ENCODE peak calls at places on chromosomes 3 and 15, in seven cellular contexts. F is foreskin fibroblast, W is GM12865, I is IMR-90, X is astrocyte, M is tibial artery, T is left ventricle myocardium inferior. A is an unnamed sample.

GRCh38 chr15:78064544-78064943 is 13.0 kb downstream of the TBC1D2B start:
- DNase-seq in F (no peak), W (no peak), I (peak; percentile 51), X (peak; percentile 15), M (no peak), T (no peak), A (no peak)

GRCh38 chr15:77180757-77181156 is 109.8 kb upstream of the TSPAN3 start:
- DNase-seq in F (peak; percentile 38), W (no peak), I (peak; percentile 73), X (no peak), M (no peak), T (no peak), A (no peak)

GRCh38 chr3:169345662-169346331 is 317.7 kb downstream of the MECOM start:
- DNase-seq in F (no peak), W (no peak), I (no peak), X (no peak), M (no peak), T (no peak), A (no peak)

GRCh38 chr15:74252291-74253080 is 16.4 kb downstream of the CCDC33 start:
- DNase-seq in F (no peak), W (no peak), I (peak; percentile 67), X (peak; percentile 9), M (no peak), T (no peak), A (no peak)

GRCh38 chr15:73912030-73912596 is 14.1 kb upstream of the LOXL1 start:
- DNase-seq in F (no peak), W (no peak), I (no peak), X (no peak), M (no peak), T (no peak), A (no peak)

GRCh38 chr15:73602444-73602843 is 30.7 kb downstream of the NPTN start:
- DNase-seq in F (no peak), W (no peak), I (no peak), X (no peak), M (no peak), T (no peak), A (no peak)

GRCh38 chr3:16583551-16583950 is 21.7 kb downstream of the DAZL start:
- DNase-seq in F (no peak), W (no peak), I (no peak), X (no peak), M (no peak), T (no peak), A (no peak)

GRCh38 chr3:100040846-100041245 is 73.5 kb downstream of the FILIP1L start:
- DNase-seq in F (peak; percentile 48), W (no peak), I (peak; percentile 80), X (peak; percentile 87), M (no peak), T (no peak), A (no peak)

GRCh38 chr15:73947651-73948050 is 21.4 kb downstream of the LOXL1 start:
- DNase-seq in F (no peak), W (no peak), I (no peak), X (no peak), M (no peak), T (peak; percentile 5), A (no peak)

GRCh38 chr15:85589873-85590272 is 204.9 kb downstream of the KLHL25 start:
- DNase-seq in F (peak; percentile 51), W (no peak), I (peak; percentile 79), X (peak; percentile 70), M (no peak), T (no peak), A (no peak)

GRCh38 chr3:126419151-126419703 is 24.5 kb downstream of the CFAP100 start:
- DNase-seq in F (no peak), W (no peak), I (no peak), X (no peak), M (no peak), T (no peak), A (no peak)

GRCh38 chr3:73623996-73624362 is 762 bp downstream of the PDZRN3 start:
- DNase-seq in F (peak; percentile 87), W (no peak), I (peak; percentile 85), X (peak; percentile 71), M (peak; percentile 35), T (peak; percentile 52), A (peak; percentile 41)

GRCh38 chr3:127489357-127489756 is 101.2 kb downstream of the TPRA1 start:
- DNase-seq in F (no peak), W (no peak), I (no peak), X (no peak), M (no peak), T (no peak), A (no peak)

GRCh38 chr3:9340450-9341009 is 22.3 kb upstream of the THUMPD3 start:
- DNase-seq in F (peak; percentile 82), W (no peak), I (peak; percentile 93), X (peak; percentile 85), M (no peak), T (no peak), A (no peak)

GRCh38 chr3:59726279-59726678 is 676.5 kb upstream of the CFAP20DC start:
- DNase-seq in F (no peak), W (peak; percentile 31), I (no peak), X (no peak), M (no peak), T (no peak), A (no peak)

GRCh38 chr3:71171246-71171645 is 412.3 kb downstream of the FOXP1 start:
- DNase-seq in F (no peak), W (no peak), I (no peak), X (no peak), M (no peak), T (no peak), A (no peak)

GRCh38 chr3:153624310-153625030 is 462.4 kb downstream of the RAP2B start:
- DNase-seq in F (no peak), W (peak; percentile 19), I (no peak), X (no peak), M (no peak), T (no peak), A (no peak)

GRCh38 chr3:149831321-149831720 is 18.3 kb downstream of the RNF13 start:
- DNase-seq in F (no peak), W (no peak), I (no peak), X (no peak), M (no peak), T (no peak), A (no peak)

GRCh38 chr3:60598668-60599067 is 652.6 kb downstream of the FHIT start:
- DNase-seq in F (no peak), W (no peak), I (no peak), X (no peak), M (no peak), T (no peak), A (no peak)

GRCh38 chr15:71567173-71567572 is 243.2 kb upstream of the NR2E3 start:
- DNase-seq in F (no peak), W (no peak), I (no peak), X (no peak), M (no peak), T (no peak), A (no peak)

GRCh38 chr15:71565636-71566160 is 244.7 kb upstream of the NR2E3 start:
- DNase-seq in F (no peak), W (no peak), I (no peak), X (no peak), M (no peak), T (no peak), A (no peak)

GRCh38 chr15:71566226-71566625 is 244.1 kb upstream of the NR2E3 start:
- DNase-seq in F (no peak), W (no peak), I (no peak), X (no peak), M (no peak), T (no peak), A (no peak)

GRCh38 chr15:71564217-71564616 is 246.1 kb upstream of the NR2E3 start:
- DNase-seq in F (no peak), W (no peak), I (no peak), X (no peak), M (no peak), T (no peak), A (no peak)

DNA sequence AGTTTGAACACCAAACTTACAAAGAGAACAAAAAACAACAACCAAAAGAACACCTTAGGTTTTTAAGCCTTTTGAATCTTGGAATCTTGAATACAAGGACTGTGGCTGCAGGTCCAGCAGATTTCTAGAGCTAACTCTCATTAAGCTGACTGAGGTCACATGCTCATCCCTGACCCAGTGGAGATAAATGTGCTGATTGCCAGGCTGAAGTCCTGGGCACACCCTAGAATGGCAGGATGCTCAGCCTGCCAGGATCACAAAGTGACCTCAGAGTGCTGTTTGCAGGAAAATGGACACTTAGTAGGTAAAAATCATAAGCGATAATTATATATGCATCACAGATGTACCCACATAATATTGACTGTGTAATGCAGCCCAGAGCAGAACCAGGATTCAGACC is 245.3 kb upstream of the NR2E3 start:
- DNase-seq in F (no peak), W (no peak), I (no peak), X (no peak), M (no peak), T (no peak), A (no peak)
- TF ChIP-seq CTCF in F (no peak), W (no peak), I (no peak), X (no peak), M (no peak), T (no peak), A (no peak)

GRCh38 chr15:93331545-93332117 is 242.6 kb upstream of the RGMA start:
- DNase-seq in F (no peak), W (no peak), I (no peak), X (no peak), M (no peak), T (no peak), A (no peak)

GRCh38 chr15:93330862-93331544 is 242.0 kb upstream of the RGMA start:
- DNase-seq in F (no peak), W (no peak), I (no peak), X (no peak), M (no peak), T (no peak), A (no peak)

GRCh38 chr15:93333826-93334225 is 244.8 kb upstream of the RGMA start:
- DNase-seq in F (no peak), W (peak; percentile 9), I (no peak), X (no peak), M (no peak), T (no peak), A (no peak)
- TF ChIP-seq CTCF in F (no peak), W (peak; percentile 13), I (no peak), X (no peak), M (no peak), T (peak; percentile 56), A (peak; percentile 42)

DNA sequence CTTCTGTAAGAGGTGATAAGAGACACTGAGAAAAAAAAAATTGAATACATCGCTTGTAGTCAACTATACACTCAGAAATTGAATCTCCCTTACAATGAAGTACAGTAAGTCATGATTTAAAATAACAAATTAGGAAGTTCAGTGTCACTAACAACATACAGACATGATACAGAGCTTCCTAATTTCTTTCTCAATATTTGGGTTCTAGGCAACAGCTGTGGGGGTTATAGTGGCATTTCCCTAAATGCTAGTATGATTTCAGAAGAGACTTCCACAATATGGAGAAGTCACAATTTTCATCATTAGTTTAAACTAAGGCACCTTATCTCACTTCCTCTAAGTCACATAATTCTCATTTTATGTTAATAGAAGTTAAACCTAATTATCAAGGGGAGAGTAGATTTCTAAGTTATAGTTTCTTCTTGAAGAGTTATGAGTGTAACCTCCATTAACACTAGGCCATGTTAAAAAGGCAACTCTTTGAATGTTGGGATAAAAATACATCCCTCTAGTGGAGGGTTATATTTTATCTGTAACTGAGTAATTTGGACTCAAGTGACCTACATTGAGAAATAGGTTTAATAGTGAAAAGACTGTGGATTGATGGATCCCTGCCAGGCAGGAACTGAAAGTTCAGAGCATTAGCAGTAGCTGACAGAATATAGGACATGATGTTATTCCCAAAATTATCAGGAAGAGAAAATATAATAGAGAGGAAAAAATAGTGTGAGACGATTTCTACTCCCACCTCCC is 286.0 kb upstream of the SUCLG2 start:
- DNase-seq in F (peak; percentile 46), W (no peak), I (no peak), X (no peak), M (peak; percentile 51), T (no peak), A (no peak)
- TF ChIP-seq CTCF in F (no peak), W (no peak), I (no peak), X (no peak), M (no peak), T (peak; percentile 26), A (no peak)

GRCh38 chr3:184503647-184504046 is 57.9 kb upstream of the EPHB3 start:
- DNase-seq in F (no peak), W (no peak), I (no peak), X (no peak), M (no peak), T (no peak), A (no peak)
- TF ChIP-seq CTCF in F (no peak), W (no peak), I (no peak), X (no peak), M (no peak), T (no peak), A (no peak)